ENCODE peak calls at places on chromosomes 6 and 20, in six cellular contexts. One of them, this sample, is unnamed.

GRCh38 chr6:19734061-19734460 is 103.1 kb upstream of the ID4 start:
- DNase-seq in OCI-LY7: no peak
- DNase-seq in HepG2: no peak
- DNase-seq in mesenchymal stem cell: no peak
- DNase-seq in MM.1S: no peak
- DNase-seq in neural progenitor cell: no peak
- DNase-seq in this sample: peak; percentile 36

GRCh38 chr6:169093121-169093723 is 160.4 kb downstream of the THBS2 start:
- DNase-seq in OCI-LY7: no peak
- DNase-seq in HepG2: no peak
- DNase-seq in mesenchymal stem cell: no peak
- DNase-seq in MM.1S: no peak
- DNase-seq in neural progenitor cell: no peak
- DNase-seq in this sample: no peak

GRCh38 chr6:56984374-56984773 is 29.5 kb downstream of the BEND6 start:
- DNase-seq in OCI-LY7: no peak
- DNase-seq in HepG2: no peak
- DNase-seq in mesenchymal stem cell: peak; percentile 59
- DNase-seq in MM.1S: no peak
- DNase-seq in neural progenitor cell: no peak
- DNase-seq in this sample: peak; percentile 50

GRCh38 chr6:119966484-119966883 is 616.9 kb upstream of the MAN1A1 start:
- DNase-seq in OCI-LY7: peak; percentile 66
- DNase-seq in HepG2: peak; percentile 14
- DNase-seq in mesenchymal stem cell: no peak
- DNase-seq in MM.1S: no peak
- DNase-seq in neural progenitor cell: peak; percentile 39
- DNase-seq in this sample: no peak

GRCh38 chr6:3247255-3248146 is 11.2 kb upstream of the PSMG4 start:
- DNase-seq in OCI-LY7: no peak
- DNase-seq in HepG2: peak; percentile 87
- DNase-seq in mesenchymal stem cell: peak; percentile 87
- DNase-seq in MM.1S: no peak
- DNase-seq in neural progenitor cell: peak; percentile 50
- DNase-seq in this sample: peak; percentile 91

GRCh38 chr6:159097256-159097655 is 52.5 kb upstream of the TAGAP start:
- DNase-seq in OCI-LY7: no peak
- DNase-seq in HepG2: no peak
- DNase-seq in mesenchymal stem cell: no peak
- DNase-seq in MM.1S: no peak
- DNase-seq in neural progenitor cell: no peak
- DNase-seq in this sample: no peak

GRCh38 chr6:105598264-105598663 is 195.4 kb upstream of the PREP start:
- DNase-seq in OCI-LY7: no peak
- DNase-seq in HepG2: no peak
- DNase-seq in mesenchymal stem cell: no peak
- DNase-seq in MM.1S: peak; percentile 31
- DNase-seq in neural progenitor cell: no peak
- DNase-seq in this sample: no peak

GRCh38 chr20:48750941-48751620 is 76.7 kb downstream of the PREX1 start:
- DNase-seq in OCI-LY7: peak; percentile 65
- DNase-seq in HepG2: no peak
- DNase-seq in mesenchymal stem cell: no peak
- DNase-seq in MM.1S: no peak
- DNase-seq in neural progenitor cell: peak; percentile 95
- DNase-seq in this sample: no peak

GRCh38 chr6:134287863-134288537 is 29.9 kb downstream of the SGK1 start:
- DNase-seq in OCI-LY7: no peak
- DNase-seq in HepG2: no peak
- DNase-seq in mesenchymal stem cell: peak; percentile 90
- DNase-seq in MM.1S: no peak
- DNase-seq in neural progenitor cell: no peak
- DNase-seq in this sample: peak; percentile 25

GRCh38 chr6:166584813-166585429 is 1.6 kb downstream of the RAMACL start:
- DNase-seq in OCI-LY7: no peak
- DNase-seq in HepG2: no peak
- DNase-seq in mesenchymal stem cell: no peak
- DNase-seq in MM.1S: no peak
- DNase-seq in neural progenitor cell: no peak
- DNase-seq in this sample: peak; percentile 87

GRCh38 chr6:125919618-125920017 is 37.0 kb upstream of the HINT3 start:
- DNase-seq in OCI-LY7: no peak
- DNase-seq in HepG2: no peak
- DNase-seq in mesenchymal stem cell: no peak
- DNase-seq in MM.1S: no peak
- DNase-seq in neural progenitor cell: no peak
- DNase-seq in this sample: no peak

GRCh38 chr6:84665392-84665791 is 99.0 kb downstream of the TBX18 start:
- DNase-seq in OCI-LY7: no peak
- DNase-seq in HepG2: no peak
- DNase-seq in mesenchymal stem cell: peak; percentile 45
- DNase-seq in MM.1S: no peak
- DNase-seq in neural progenitor cell: no peak
- DNase-seq in this sample: no peak

GRCh38 chr6:44254957-44255808 is 2.1 kb downstream of the SLC35B2 start:
- DNase-seq in OCI-LY7: no peak
- DNase-seq in HepG2: no peak
- DNase-seq in mesenchymal stem cell: no peak
- DNase-seq in MM.1S: peak; percentile 41
- DNase-seq in neural progenitor cell: no peak
- DNase-seq in this sample: no peak

GRCh38 chr20:57678340-57678739 is 31.5 kb downstream of the PMEPA1 start:
- DNase-seq in OCI-LY7: peak; percentile 80
- DNase-seq in HepG2: no peak
- DNase-seq in mesenchymal stem cell: no peak
- DNase-seq in MM.1S: peak; percentile 87
- DNase-seq in neural progenitor cell: no peak
- DNase-seq in this sample: no peak

GRCh38 chr6:36028887-36029324 is 1.3 kb downstream of the MAPK14 start:
- DNase-seq in OCI-LY7: peak; percentile 78
- DNase-seq in HepG2: peak; percentile 52
- DNase-seq in mesenchymal stem cell: peak; percentile 84
- DNase-seq in MM.1S: peak; percentile 49
- DNase-seq in neural progenitor cell: peak; percentile 62
- DNase-seq in this sample: peak; percentile 92

GRCh38 chr6:27866370-27867050 is 45.7 kb downstream of the OR2B2 start:
- DNase-seq in OCI-LY7: peak; percentile 93
- DNase-seq in HepG2: peak; percentile 32
- DNase-seq in mesenchymal stem cell: peak; percentile 86
- DNase-seq in MM.1S: peak; percentile 72
- DNase-seq in neural progenitor cell: peak; percentile 60
- DNase-seq in this sample: peak; percentile 74

GRCh38 chr6:81876977-81877376 is 124.5 kb upstream of the TENT5A start:
- DNase-seq in OCI-LY7: no peak
- DNase-seq in HepG2: no peak
- DNase-seq in mesenchymal stem cell: no peak
- DNase-seq in MM.1S: no peak
- DNase-seq in neural progenitor cell: no peak
- DNase-seq in this sample: peak; percentile 60

GRCh38 chr6:106792536-106793236 is 163.3 kb downstream of the QRSL1 start:
- DNase-seq in OCI-LY7: no peak
- DNase-seq in HepG2: peak; percentile 44
- DNase-seq in mesenchymal stem cell: no peak
- DNase-seq in MM.1S: no peak
- DNase-seq in neural progenitor cell: no peak
- DNase-seq in this sample: no peak

DNA sequence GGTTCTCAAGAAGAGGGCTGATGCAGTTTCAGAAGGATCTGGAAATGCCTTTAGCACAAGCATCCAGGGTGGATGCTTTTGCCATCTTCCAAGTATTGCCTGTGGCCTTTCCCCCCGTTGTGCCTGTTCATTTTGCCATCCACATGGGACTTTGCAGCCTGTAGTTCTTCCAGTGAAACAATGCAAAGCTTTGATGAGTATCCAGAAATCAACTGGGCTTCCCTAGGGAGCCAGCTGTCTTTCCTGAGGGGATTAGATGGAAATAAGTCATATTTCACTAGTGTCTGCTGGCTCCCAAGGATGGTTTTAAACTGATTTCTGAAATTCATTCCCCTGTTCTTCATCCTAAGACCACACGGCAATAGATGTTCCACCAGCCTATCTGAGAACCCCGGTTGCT is 63.3 kb downstream of the CAP2 start:
- DNase-seq in OCI-LY7: no peak
- DNase-seq in HepG2: no peak
- DNase-seq in mesenchymal stem cell: no peak
- DNase-seq in MM.1S: no peak
- DNase-seq in neural progenitor cell: no peak
- DNase-seq in this sample: no peak
- H3K9me3 ChIP-seq in OCI-LY7: no peaks in the 10 kb centered on the region
- H3K9me3 ChIP-seq in HepG2: no peaks in the 10 kb centered on the region
- H3K9me3 ChIP-seq in mesenchymal stem cell: no peaks in the 10 kb centered on the region
- H3K9me3 ChIP-seq in MM.1S: no peaks in the 10 kb centered on the region
- H3K9me3 ChIP-seq in neural progenitor cell: no peaks in the 10 kb centered on the region
- H3K9me3 ChIP-seq in this sample: no peaks in the 10 kb centered on the region

GRCh38 chr6:96963809-96964208 is 39.3 kb downstream of the KLHL32 start:
- DNase-seq in OCI-LY7: peak; percentile 10
- DNase-seq in HepG2: no peak
- DNase-seq in mesenchymal stem cell: no peak
- DNase-seq in MM.1S: no peak
- DNase-seq in neural progenitor cell: no peak
- DNase-seq in this sample: no peak
- H2AFZ ChIP-seq in OCI-LY7: no peak overlapping the region
- H2AFZ ChIP-seq in HepG2: no peak overlapping the region
- H2AFZ ChIP-seq in mesenchymal stem cell: no peak overlapping the region
- H2AFZ ChIP-seq in MM.1S: no peak overlapping the region
- H2AFZ ChIP-seq in neural progenitor cell: no peak overlapping the region
- H2AFZ ChIP-seq in this sample: no peak overlapping the region

GRCh38 chr20:29298759-29299613 is 1958.5 kb upstream of the DEFB115 start:
- DNase-seq in OCI-LY7: no peak
- DNase-seq in HepG2: no peak
- DNase-seq in mesenchymal stem cell: no peak
- DNase-seq in MM.1S: no peak
- DNase-seq in neural progenitor cell: no peak
- DNase-seq in this sample: no peak

GRCh38 chr20:29299811-29300578 is 1957.5 kb upstream of the DEFB115 start:
- DNase-seq in OCI-LY7: no peak
- DNase-seq in HepG2: no peak
- DNase-seq in mesenchymal stem cell: no peak
- DNase-seq in MM.1S: no peak
- DNase-seq in neural progenitor cell: no peak
- DNase-seq in this sample: no peak

GRCh38 chr20:29301624-29302259 is 1955.7 kb upstream of the DEFB115 start:
- DNase-seq in OCI-LY7: no peak
- DNase-seq in HepG2: no peak
- DNase-seq in mesenchymal stem cell: no peak
- DNase-seq in MM.1S: no peak
- DNase-seq in neural progenitor cell: no peak
- DNase-seq in this sample: no peak

GRCh38 chr20:29302979-29303644 is 1954.4 kb upstream of the DEFB115 start:
- DNase-seq in OCI-LY7: no peak
- DNase-seq in HepG2: no peak
- DNase-seq in mesenchymal stem cell: no peak
- DNase-seq in MM.1S: no peak
- DNase-seq in neural progenitor cell: no peak
- DNase-seq in this sample: no peak

GRCh38 chr20:29300579-29301551 is 1956.6 kb upstream of the DEFB115 start:
- DNase-seq in OCI-LY7: no peak
- DNase-seq in HepG2: no peak
- DNase-seq in mesenchymal stem cell: no peak
- DNase-seq in MM.1S: no peak
- DNase-seq in neural progenitor cell: no peak
- DNase-seq in this sample: no peak
- H3K9me3 ChIP-seq in OCI-LY7: peaks cover 4% of the 10 kb centered on the region
- H3K9me3 ChIP-seq in HepG2: peaks cover 93% of the 10 kb centered on the region
- H3K9me3 ChIP-seq in mesenchymal stem cell: no peaks in the 10 kb centered on the region
- H3K9me3 ChIP-seq in MM.1S: no peaks in the 10 kb centered on the region
- H3K9me3 ChIP-seq in neural progenitor cell: no peaks in the 10 kb centered on the region
- H3K9me3 ChIP-seq in this sample: no peaks in the 10 kb centered on the region

GRCh38 chr20:47356526-47357295 is at the start of gene ZMYND8:
- DNase-seq in OCI-LY7: peak; percentile 93
- DNase-seq in HepG2: peak; percentile 99
- DNase-seq in mesenchymal stem cell: peak; percentile 95
- DNase-seq in MM.1S: peak; percentile 94
- DNase-seq in neural progenitor cell: peak; percentile 86
- DNase-seq in this sample: peak; percentile 89
- H2AFZ ChIP-seq in OCI-LY7: peak within 1 kb of the TSS; percentile 34
- H2AFZ ChIP-seq in HepG2: no peak within 1 kb of the TSS
- H2AFZ ChIP-seq in mesenchymal stem cell: no peak within 1 kb of the TSS
- H2AFZ ChIP-seq in MM.1S: peak within 1 kb of the TSS; percentile 90
- H2AFZ ChIP-seq in neural progenitor cell: no peak within 1 kb of the TSS
- H2AFZ ChIP-seq in this sample: peak within 1 kb of the TSS; percentile 86